ENCODE peak calls at places on chromosome 11, in ten cellular contexts. N, B, E, U, C, D, O, S, X and I are unnamed samples.

GRCh38 chr11:125517116-125517804 is 21.2 kb upstream of the FEZ1 start:
- DNase-seq in N (peak), X (no peak), B (no peak), S (no peak), U (peak), O (no peak), E (peak), D (peak), C (peak), I (peak)

GRCh38 chr11:60941371-60942119 is 10.4 kb downstream of the SLC15A3 start:
- DNase-seq in O (no peak), B (no peak), S (no peak), E (no peak), X (no peak), D (no peak), N (no peak), C (no peak), U (no peak), I (no peak)

GRCh38 chr11:20022363-20023081 is 137.8 kb downstream of the DBX1 start:
- DNase-seq in S (no peak), O (no peak), U (no peak), X (no peak), E (no peak), B (no peak), D (peak), N (no peak), C (peak), I (no peak)

GRCh38 chr11:19092342-19092741 is 24.6 kb upstream of the ZDHHC13 start:
- DNase-seq in B (no peak), O (no peak), D (no peak), C (no peak), U (no peak), S (no peak), X (no peak), E (no peak), N (no peak), I (no peak)

GRCh38 chr11:86377972-86378371 is 3.3 kb downstream of the CCDC81 start:
- DNase-seq in N (no peak), C (no peak), B (no peak), E (no peak), U (no peak), O (no peak), S (no peak), X (no peak), D (no peak), I (no peak)

GRCh38 chr11:118897721-118898310 is 14.1 kb downstream of the CXCR5 start:
- DNase-seq in D (no peak), U (no peak), E (no peak), X (no peak), B (no peak), S (no peak), N (no peak), C (no peak), O (no peak), I (no peak)

GRCh38 chr11:35210886-35211546 is 72.0 kb downstream of the CD44 start:
- DNase-seq in N (no peak), D (no peak), C (no peak), U (no peak), S (no peak), X (no peak), E (no peak), B (no peak), O (no peak), I (no peak)

GRCh38 chr11:35073691-35074382 is 65.1 kb upstream of the CD44 start:
- DNase-seq in B (no peak), N (peak), E (peak), U (no peak), S (no peak), X (no peak), O (no peak), C (peak), D (no peak), I (no peak)

GRCh38 chr11:32893091-32893946 is 708 bp downstream of the QSER1 start:
- DNase-seq in B (peak), S (peak), C (peak), E (peak), O (no peak), D (peak), N (peak), U (peak), X (no peak), I (peak)

GRCh38 chr11:1766719-1767398 is 3.1 kb upstream of the CTSD start:
- DNase-seq in D (no peak), X (no peak), N (no peak), B (no peak), U (no peak), S (no peak), E (no peak), O (no peak), C (no peak), I (no peak)

GRCh38 chr11:35478411-35479139 is 46.8 kb downstream of the PAMR1 start:
- DNase-seq in D (no peak), B (peak), O (no peak), X (no peak), U (peak), E (no peak), N (no peak), S (no peak), C (no peak), I (peak)

GRCh38 chr11:67463680-67464410 is 5.2 kb downstream of the TMEM134 start:
- DNase-seq in B (peak), D (no peak), S (no peak), O (peak), C (no peak), X (no peak), N (no peak), U (no peak), E (peak), I (no peak)

GRCh38 chr11:35047179-35047578 is 91.8 kb upstream of the CD44 start:
- DNase-seq in D (no peak), B (no peak), N (no peak), O (no peak), X (no peak), U (no peak), E (no peak), S (no peak), C (no peak), I (no peak)

GRCh38 chr11:45942381-45942780 is 19.9 kb downstream of the LARGE2 start:
- DNase-seq in S (no peak), C (no peak), B (no peak), N (no peak), O (no peak), X (no peak), U (no peak), D (no peak), E (no peak), I (no peak)

GRCh38 chr11:74683279-74683871 is 47.9 kb downstream of the CHRDL2 start:
- DNase-seq in B (peak), D (no peak), S (peak), C (no peak), E (no peak), X (no peak), U (peak), N (peak), O (no peak), I (peak)

GRCh38 chr11:123426766-123427165 is 3.3 kb upstream of the GRAMD1B start:
- DNase-seq in D (peak), S (no peak), U (no peak), X (no peak), C (no peak), B (no peak), N (no peak), O (no peak), E (no peak), I (no peak)

GRCh38 chr11:116703421-116703820 is 69.4 kb downstream of the BUD13 start:
- DNase-seq in N (no peak), C (no peak), D (peak), E (no peak), O (no peak), U (peak), S (no peak), X (no peak), B (no peak), I (peak)

GRCh38 chr11:110207089-110207488 is 89.3 kb downstream of the RDX start:
- DNase-seq in C (no peak), E (no peak), D (no peak), N (no peak), B (no peak), O (no peak), X (no peak), U (no peak), S (no peak), I (no peak)

GRCh38 chr11:64915366-64915887 is 1.6 kb downstream of the ATG2A start:
- DNase-seq in U (no peak), E (no peak), B (no peak), D (no peak), C (no peak), O (no peak), N (no peak), S (no peak), X (no peak), I (no peak)

GRCh38 chr11:69044111-69045013 is 4.4 kb upstream of the TPCN2 start:
- DNase-seq in B (peak), S (peak), N (peak), E (peak), D (no peak), X (no peak), C (peak), U (peak), O (peak), I (peak)

GRCh38 chr11:2585566-2586090 is 114.2 kb downstream of the KCNQ1OT1 start:
- DNase-seq in B (peak), S (no peak), X (no peak), D (no peak), O (no peak), U (no peak), E (no peak), C (no peak), N (no peak), I (no peak)

GRCh38 chr11:119306373-119306890 is 10.5 kb downstream of the MCAM start:
- DNase-seq in B (no peak), S (no peak), N (no peak), E (peak), C (peak), D (no peak), O (no peak), X (no peak), U (no peak), I (no peak)

GRCh38 chr11:2428322-2428795 is 16.0 kb downstream of the TRPM5 start:
- DNase-seq in E (peak), U (peak), B (peak), C (peak), S (peak), X (peak), O (peak), D (peak), N (peak), I (peak)